ENCODE peak calls at places on chromosomes 12 and 14, in ten cellular contexts. Z is stimulated activated CD4-positive, alpha-beta T cell treated with anti-CD3 and anti-CD28 coated beads, Interleukin-4, amount 100 ng/mL, for 24 hours; E is heart left ventricle; A is globus pallidus; M is A549; C is omental fat pad; I is tibial nerve; J is keratinocyte; H is GM23248; L is T-helper 2 cell. R is an unnamed sample.
A peak's percentile ranks its signal among the peaks of the same experiment; 100 is the strongest.

GRCh38 chr12:55934343-55934742 is 3.4 kb downstream of the DGKA start:
- DNase-seq in H (peak; percentile 73), I (no peak), M (no peak), A (no peak), L (no peak), E (no peak), J (no peak), C (no peak), Z (no peak), R (no peak)

GRCh38 chr12:48977290-48978281 is 536 bp upstream of the WNT1 start:
- DNase-seq in C (peak; percentile 70), M (peak; percentile 74), Z (peak; percentile 82), J (no peak), I (no peak), L (peak; percentile 87), E (no peak), A (no peak), H (peak; percentile 82), R (peak; percentile 83)

GRCh38 chr14:58731465-58732330 is 93.9 kb downstream of the DACT1 start:
- DNase-seq in Z (no peak), H (peak; percentile 97), I (no peak), M (peak; percentile 24), J (peak; percentile 72), A (no peak), L (no peak), E (no peak), C (no peak), R (no peak)

GRCh38 chr12:14514154-14514842 is 53.4 kb downstream of the PLBD1 start:
- DNase-seq in I (no peak), A (no peak), E (no peak), H (peak; percentile 2), M (no peak), Z (no peak), C (no peak), L (no peak), J (peak; percentile 9), R (peak; percentile 91)

GRCh38 chr12:128178971-128179370 is 88.0 kb upstream of the TMEM132C start:
- DNase-seq in Z (no peak), M (no peak), L (no peak), E (no peak), I (no peak), J (no peak), A (no peak), C (no peak), H (no peak), R (no peak)

GRCh38 chr14:64971890-64972785 is at the start of gene RAB15:
- DNase-seq in H (peak; percentile 76), Z (peak; percentile 32), A (no peak), I (no peak), C (no peak), E (peak; percentile 31), M (peak; percentile 34), L (peak; percentile 18), J (no peak), R (peak; percentile 56)

GRCh38 chr12:39902823-39903222 is 203.1 kb downstream of the SLC2A13 start:
- DNase-seq in H (peak; percentile 35), L (no peak), C (no peak), E (no peak), I (no peak), Z (no peak), A (no peak), J (no peak), M (no peak), R (no peak)

GRCh38 chr14:23573384-23573783 is 5.2 kb downstream of the JPH4 start:
- DNase-seq in I (no peak), L (no peak), Z (no peak), M (no peak), E (no peak), H (no peak), C (no peak), J (no peak), A (no peak), R (no peak)

GRCh38 chr14:104139460-104140212 is 1.2 kb downstream of the KIF26A start:
- DNase-seq in Z (no peak), A (no peak), C (no peak), M (no peak), E (peak; percentile 63), H (no peak), L (no peak), J (no peak), I (no peak), R (no peak)

GRCh38 chr12:6613776-6614512 is 6.8 kb upstream of the CHD4 start:
- DNase-seq in A (peak; percentile 99), J (no peak), C (peak; percentile 54), E (peak; percentile 94), Z (peak; percentile 20), L (peak; percentile 65), H (peak; percentile 97), I (peak; percentile 86), M (peak; percentile 68), R (peak; percentile 46)

GRCh38 chr14:77988966-77989365 is 181.2 kb upstream of the NRXN3 start:
- DNase-seq in C (no peak), Z (no peak), J (no peak), M (no peak), A (peak; percentile 97), I (peak; percentile 45), E (peak; percentile 46), L (no peak), H (peak; percentile 92), R (no peak)

GRCh38 chr14:103880986-103881926 is 33.9 kb upstream of the PPP1R13B start:
- DNase-seq in M (no peak), E (peak; percentile 50), Z (no peak), J (no peak), I (no peak), H (no peak), L (no peak), C (no peak), A (no peak), R (no peak)

GRCh38 chr14:36660736-36661505 is 739 bp upstream of the PAX9 start:
- DNase-seq in I (no peak), A (no peak), L (no peak), C (no peak), Z (no peak), H (no peak), E (no peak), J (no peak), M (no peak), R (peak; percentile 23)

GRCh38 chr12:27869567-27869966 is 89.5 kb upstream of the MANSC4 start:
- DNase-seq in A (no peak), I (no peak), E (peak; percentile 10), M (no peak), J (no peak), Z (no peak), C (no peak), H (peak; percentile 43), L (no peak), R (no peak)

GRCh38 chr12:62536546-62536945 is 69.9 kb downstream of the MON2 start:
- DNase-seq in I (no peak), E (no peak), H (no peak), J (no peak), C (no peak), L (no peak), M (no peak), A (no peak), Z (no peak), R (no peak)

GRCh38 chr12:29543036-29543435 is 45.5 kb upstream of the OVCH1 start:
- DNase-seq in M (no peak), J (no peak), H (no peak), L (no peak), C (no peak), A (no peak), E (no peak), Z (no peak), I (no peak), R (no peak)

GRCh38 chr12:132766380-132767085 is 4.9 kb upstream of the ANKLE2 start:
- DNase-seq in C (no peak), M (no peak), L (no peak), E (peak; percentile 79), J (no peak), H (peak; percentile 37), Z (no peak), I (no peak), A (no peak), R (no peak)

GRCh38 chr12:28222081-28222700 is 31.9 kb downstream of the CCDC91 start:
- DNase-seq in Z (peak; percentile 76), E (no peak), C (no peak), A (no peak), J (no peak), M (no peak), I (no peak), H (no peak), L (peak; percentile 47), R (no peak)

GRCh38 chr12:113473942-113474341 is 2.3 kb upstream of the LHX5 start:
- DNase-seq in H (no peak), L (no peak), J (no peak), C (no peak), E (no peak), M (no peak), Z (no peak), I (no peak), A (no peak), R (peak; percentile 49)

GRCh38 chr12:43337571-43338497 is 214.2 kb downstream of the ADAMTS20 start:
- DNase-seq in H (peak; percentile 66), J (no peak), E (no peak), L (no peak), C (no peak), A (no peak), M (no peak), I (no peak), Z (no peak), R (no peak)

GRCh38 chr12:113601656-113602263 is 130.1 kb upstream of the LHX5 start:
- DNase-seq in Z (no peak), A (no peak), I (no peak), J (no peak), L (no peak), M (no peak), H (no peak), E (no peak), C (no peak), R (peak; percentile 40)

GRCh38 chr12:5511644-5512584 is 80.0 kb downstream of the NTF3 start:
- DNase-seq in H (peak; percentile 54), A (no peak), E (no peak), Z (no peak), C (no peak), I (no peak), L (no peak), J (no peak), M (peak; percentile 7), R (no peak)

GRCh38 chr12:29743801-29744200 is 39.9 kb downstream of the TMTC1 start:
- DNase-seq in I (no peak), J (peak; percentile 42), A (no peak), E (no peak), C (no peak), M (no peak), H (peak; percentile 78), L (no peak), Z (no peak), R (no peak)

GRCh38 chr14:54200726-54201125 is 196.1 kb upstream of the CDKN3 start:
- DNase-seq in C (no peak), L (no peak), J (no peak), I (no peak), A (no peak), E (no peak), H (peak; percentile 91), M (no peak), Z (no peak), R (no peak)

GRCh38 chr12:6383572-6384498 is at the start of gene LTBR:
- DNase-seq in H (peak; percentile 98), M (peak; percentile 83), L (no peak), J (no peak), Z (peak; percentile 19), C (peak; percentile 75), A (peak; percentile 69), I (peak; percentile 94), E (peak; percentile 97), R (peak; percentile 54)

GRCh38 chr12:106296179-106296877 is 6.2 kb upstream of the TCP11L2 start:
- DNase-seq in J (peak; percentile 81), A (no peak), L (no peak), Z (no peak), E (no peak), M (peak; percentile 39), H (peak; percentile 92), C (no peak), I (no peak), R (no peak)

GRCh38 chr14:24296341-24297157 is 3.0 kb downstream of the DHRS1 start:
- DNase-seq in E (peak; percentile 54), I (no peak), C (peak; percentile 59), J (peak; percentile 96), M (peak; percentile 87), Z (peak; percentile 83), L (peak; percentile 61), H (peak; percentile 94), A (peak; percentile 60), R (peak; percentile 55)

GRCh38 chr12:88185988-88186387 is 43.9 kb downstream of the TMTC3 start:
- DNase-seq in C (no peak), J (peak; percentile 19), I (no peak), M (no peak), H (peak; percentile 86), L (no peak), Z (no peak), E (no peak), A (no peak), R (no peak)

R was measured in T47D.